ENCODE peak calls at places on chromosomes 1 and 21, in four cellular contexts. Q is NCI-H1694, Z is uterus, O is HL-60. E is an unnamed sample.

GRCh38 chr1:9872430-9873165 is 37.5 kb downstream of the CTNNBIP1 start:
- DNase-seq in Q (peak), Z (no peak), O (no peak), E (no peak)

GRCh38 chr1:170711682-170712081 is 47.8 kb downstream of the PRRX1 start:
- DNase-seq in Q (no peak), Z (no peak), O (no peak), E (no peak)

GRCh38 chr1:34113887-34114286 is 51.1 kb downstream of the CSMD2 start:
- DNase-seq in Q (no peak), Z (no peak), O (no peak), E (no peak)

GRCh38 chr1:110962892-110963665 is 643 bp downstream of the LRIF1 start:
- DNase-seq in Q (peak), Z (peak), O (peak), E (peak)

GRCh38 chr1:53475661-53476060 is 16.5 kb downstream of the DMRTB1 start:
- DNase-seq in Q (no peak), Z (no peak), O (no peak), E (no peak)

GRCh38 chr1:2555634-2556276 is 416 bp upstream of the TNFRSF14 start:
- DNase-seq in Q (no peak), Z (peak), O (peak), E (no peak)

GRCh38 chr1:182281541-182281940 is 110.0 kb downstream of the GLUL start:
- DNase-seq in Q (no peak), Z (no peak), O (no peak), E (no peak)

GRCh38 chr1:145962157-145963102 is 1.9 kb downstream of the ANKRD34A start:
- DNase-seq in Q (no peak), Z (peak), O (no peak), E (no peak)

GRCh38 chr1:154527192-154527591 is 25.0 kb upstream of the SHE start:
- DNase-seq in Q (no peak), Z (no peak), O (no peak), E (no peak)

GRCh38 chr21:45309541-45310381 is 22.1 kb upstream of the POFUT2 start:
- DNase-seq in Q (no peak), Z (peak), O (no peak), E (no peak)

GRCh38 chr1:198763298-198763714 is 124.5 kb downstream of the PTPRC start:
- DNase-seq in Q (no peak), Z (no peak), O (no peak), E (no peak)

GRCh38 chr1:23801338-23801748 is 789 bp upstream of the GALE start:
- DNase-seq in Q (no peak), Z (no peak), O (no peak), E (no peak)

GRCh38 chr21:26405735-26406361 is 167.2 kb downstream of the CYYR1 start:
- DNase-seq in Q (no peak), Z (no peak), O (no peak), E (no peak)

GRCh38 chr1:180898441-180899219 is 14.1 kb upstream of the KIAA1614 start:
- DNase-seq in Q (no peak), Z (no peak), O (no peak), E (no peak)

GRCh38 chr1:31658721-31659120 is 14.0 kb upstream of the PEF1 start:
- DNase-seq in Q (no peak), Z (no peak), O (no peak), E (no peak)

GRCh38 chr1:40766560-40766959 is 17.0 kb upstream of the KCNQ4 start:
- DNase-seq in Q (no peak), Z (no peak), O (no peak), E (no peak)

GRCh38 chr21:36193200-36193599 is 36.6 kb downstream of the DOP1B start:
- DNase-seq in Q (no peak), Z (no peak), O (no peak), E (no peak)

GRCh38 chr1:19665456-19666138 is 922 bp downstream of the HTR6 start:
- DNase-seq in Q (no peak), Z (no peak), O (no peak), E (no peak)

GRCh38 chr1:201476670-201477344 is 7.8 kb upstream of the PHLDA3 start:
- DNase-seq in Q (no peak), Z (peak), O (no peak), E (no peak)

GRCh38 chr1:1119272-1119890 is 3.5 kb upstream of the C1orf159 start:
- DNase-seq in Q (no peak), Z (no peak), O (no peak), E (no peak)

GRCh38 chr1:50929376-50929958 is 30.6 kb downstream of the FAF1 start:
- DNase-seq in Q (peak), Z (no peak), O (no peak), E (peak)

GRCh38 chr1:9400425-9401079 is 107.9 kb downstream of the SPSB1 start:
- DNase-seq in Q (no peak), Z (no peak), O (no peak), E (no peak)